ENCODE peak calls at places on chromosomes 12 and 14, in ten cellular contexts. X, I, J, E, Q, Z, N, V, W and H are unnamed samples.

GRCh38 chr12:8697120-8697475 is 693 bp upstream of the RIMKLB start:
- DNase-seq in X (no peak), I (peak), J (peak), E (no peak), Q (peak), Z (peak), N (no peak), V (no peak), W (peak), H (no peak)

GRCh38 chr14:81275305-81275950 is 54.7 kb upstream of the GTF2A1 start:
- DNase-seq in X (no peak), I (no peak), J (peak), E (no peak), Q (no peak), Z (no peak), N (peak), V (no peak), W (no peak), H (no peak)

GRCh38 chr14:31261859-31262739 is 54.5 kb upstream of the HECTD1 start:
- DNase-seq in X (no peak), I (peak), J (no peak), E (no peak), Q (peak), Z (peak), N (peak), V (no peak), W (peak), H (no peak)

GRCh38 chr14:68322970-68323620 is 469.8 kb downstream of the ZFP36L1 start:
- DNase-seq in X (no peak), I (no peak), J (no peak), E (no peak), Q (no peak), Z (no peak), N (no peak), V (no peak), W (no peak), H (no peak)

GRCh38 chr12:2654311-2654710 is 140.5 kb upstream of the FKBP4 start:
- DNase-seq in X (no peak), I (no peak), J (no peak), E (no peak), Q (no peak), Z (no peak), N (no peak), V (no peak), W (no peak), H (no peak)

GRCh38 chr14:100524233-100524932 is 62.8 kb downstream of the BEGAIN start:
- DNase-seq in X (no peak), I (no peak), J (no peak), E (no peak), Q (no peak), Z (no peak), N (no peak), V (no peak), W (no peak), H (no peak)

GRCh38 chr12:30025317-30025716 is 241.6 kb upstream of the TMTC1 start:
- DNase-seq in X (no peak), I (no peak), J (no peak), E (no peak), Q (no peak), Z (no peak), N (no peak), V (no peak), W (no peak), H (no peak)

GRCh38 chr12:114799574-114800487 is 115.9 kb upstream of the TBX3 start:
- DNase-seq in X (peak), I (no peak), J (peak), E (no peak), Q (peak), Z (peak), N (peak), V (peak), W (peak), H (peak)

GRCh38 chr14:102049258-102050025 is 37.4 kb downstream of the HSP90AA1 start:
- DNase-seq in X (no peak), I (no peak), J (peak), E (no peak), Q (no peak), Z (no peak), N (no peak), V (no peak), W (no peak), H (no peak)

GRCh38 chr12:71870409-71870808 is 30.9 kb downstream of the TBC1D15 start:
- DNase-seq in X (no peak), I (no peak), J (no peak), E (no peak), Q (no peak), Z (no peak), N (no peak), V (no peak), W (no peak), H (no peak)
- H3K4me3 ChIP-seq in X (no peak), I (no peak), J (no peak), E (no peak), Q (no peak), Z (no peak), N (no peak), V (no peak), W (no peak), H (no peak)

GRCh38 chr14:55416866-55417265 is 5.2 kb upstream of the ATG14 start:
- DNase-seq in X (no peak), I (no peak), J (no peak), E (no peak), Q (no peak), Z (peak), N (no peak), V (peak), W (peak), H (peak)
- H3K4me3 ChIP-seq in X (no peak), I (no peak), J (no peak), E (no peak), Q (no peak), Z (no peak), N (no peak), V (no peak), W (no peak), H (no peak)

DNA sequence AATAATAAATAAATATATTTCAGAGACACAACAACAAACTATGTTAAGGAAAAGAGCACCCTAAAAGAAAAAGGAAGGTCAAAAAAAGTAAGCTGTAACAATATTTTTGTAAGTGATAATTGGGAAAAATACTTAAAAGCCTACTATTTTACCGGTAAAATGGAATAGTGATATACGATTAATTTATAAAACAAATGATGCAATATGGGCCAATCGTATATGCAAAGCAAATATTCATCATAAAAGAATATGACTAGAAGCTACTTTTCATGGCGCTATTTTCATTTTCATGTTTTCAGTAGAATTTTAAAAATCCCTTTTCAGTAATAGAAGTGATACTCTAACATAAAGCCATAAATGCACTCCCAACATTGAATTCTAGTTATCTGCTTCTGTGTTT is 131.0 kb upstream of the AMIGO2 start:
- DNase-seq in X (no peak), I (no peak), J (no peak), E (no peak), Q (no peak), Z (no peak), N (no peak), V (no peak), W (no peak), H (no peak)
- H3K4me3 ChIP-seq in X (no peak), I (no peak), J (no peak), E (no peak), Q (no peak), Z (no peak), N (no peak), V (no peak), W (no peak), H (no peak)

GRCh38 chr14:29928342-29928640 is 644 bp upstream of the PRKD1 start:
- DNase-seq in X (no peak), I (no peak), J (no peak), E (no peak), Q (no peak), Z (peak), N (no peak), V (no peak), W (no peak), H (no peak)
- H3K4me3 ChIP-seq in X (peak), I (no peak), J (peak), E (no peak), Q (peak), Z (peak), N (no peak), V (no peak), W (peak), H (no peak)

GRCh38 chr12:58557646-58558045 is 362.7 kb downstream of the LRIG3 start:
- DNase-seq in X (no peak), I (no peak), J (no peak), E (no peak), Q (no peak), Z (no peak), N (no peak), V (no peak), W (no peak), H (no peak)

GRCh38 chr12:58554522-58555157 is 365.7 kb downstream of the LRIG3 start:
- DNase-seq in X (no peak), I (peak), J (no peak), E (no peak), Q (no peak), Z (no peak), N (no peak), V (no peak), W (no peak), H (no peak)

DNA sequence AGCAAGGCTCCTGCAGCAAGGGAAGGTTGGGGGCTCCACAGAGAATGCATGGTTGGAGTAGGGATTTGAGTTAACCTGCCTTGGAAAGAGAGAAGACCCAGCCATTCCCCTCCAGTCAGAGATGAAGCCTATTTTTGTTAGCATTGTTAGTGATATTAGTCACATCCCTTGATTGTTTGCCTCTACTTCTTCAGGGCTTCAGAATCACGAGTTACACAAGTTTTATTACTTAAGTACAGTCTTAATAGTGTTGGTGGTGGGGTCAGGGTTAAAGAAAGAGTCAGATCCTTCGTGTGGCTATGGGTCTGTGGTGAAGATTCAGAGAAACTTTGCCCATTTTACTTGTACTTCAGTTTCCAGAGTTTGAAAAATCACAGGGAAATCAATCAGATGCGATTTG is 363.1 kb downstream of the LRIG3 start:
- DNase-seq in X (peak), I (peak), J (no peak), E (no peak), Q (peak), Z (peak), N (no peak), V (no peak), W (no peak), H (no peak)
- H3K4me3 ChIP-seq in X (no peak), I (no peak), J (no peak), E (no peak), Q (no peak), Z (no peak), N (no peak), V (no peak), W (no peak), H (no peak)

GRCh38 chr12:1573960-1574862 is 20.2 kb downstream of the FBXL14 start:
- DNase-seq in X (no peak), I (peak), J (no peak), E (peak), Q (no peak), Z (no peak), N (no peak), V (no peak), W (no peak), H (no peak)
- H3K4me3 ChIP-seq in X (no peak), I (no peak), J (no peak), E (no peak), Q (no peak), Z (no peak), N (no peak), V (no peak), W (no peak), H (no peak)

GRCh38 chr12:6921996-6922935 is 5.5 kb upstream of the ATN1 start:
- DNase-seq in X (no peak), I (no peak), J (no peak), E (no peak), Q (no peak), Z (no peak), N (no peak), V (no peak), W (no peak), H (no peak)
- H3K4me3 ChIP-seq in X (no peak), I (no peak), J (no peak), E (no peak), Q (no peak), Z (no peak), N (no peak), V (no peak), W (no peak), H (no peak)